ENCODE peak calls at places on chromosomes 13 and 19, in nine cellular contexts. E, Z, M, J, S, N, G, O and Y are unnamed samples.

GRCh38 chr13:112635323-112635722 is 47.4 kb upstream of the TUBGCP3 start:
- DNase-seq in N (no peak), O (no peak), E (no peak), Z (peak; percentile 40), M (no peak), G (no peak), S (no peak), J (no peak), Y (no peak)

GRCh38 chr13:40318366-40318765 is 348.1 kb downstream of the FOXO1 start:
- DNase-seq in J (peak; percentile 81), M (peak; percentile 78), N (peak; percentile 33), S (no peak), O (peak; percentile 55), G (peak; percentile 89), E (no peak), Z (no peak), Y (peak; percentile 26)

GRCh38 chr19:3801412-3802096 is 15.4 kb upstream of the MATK start:
- DNase-seq in S (no peak), M (peak; percentile 25), G (no peak), E (no peak), N (no peak), Z (peak; percentile 89), O (no peak), J (peak; percentile 50), Y (no peak)

GRCh38 chr13:24221007-24221406 is 60.5 kb downstream of the SPATA13 start:
- DNase-seq in S (no peak), M (peak; percentile 90), O (no peak), G (no peak), E (no peak), Z (no peak), N (no peak), J (no peak), Y (no peak)

GRCh38 chr13:19056984-19057490 is 124.6 kb downstream of the TUBA3C start:
- DNase-seq in E (no peak), O (no peak), Z (peak; percentile 64), J (no peak), G (peak; percentile 82), M (no peak), N (no peak), S (no peak), Y (no peak)

GRCh38 chr13:112634102-112634501 is 46.1 kb upstream of the TUBGCP3 start:
- DNase-seq in J (no peak), O (no peak), G (no peak), M (no peak), S (no peak), E (no peak), N (no peak), Z (peak; percentile 24), Y (no peak)

GRCh38 chr13:113083402-113084061 is 22.1 kb upstream of the F7 start:
- DNase-seq in Z (peak; percentile 48), O (no peak), S (no peak), M (no peak), N (no peak), J (peak; percentile 90), G (no peak), E (peak; percentile 30), Y (no peak)

GRCh38 chr13:30466841-30467252 is 1.1 kb upstream of the HMGB1 start:
- DNase-seq in S (no peak), E (no peak), M (no peak), O (no peak), Z (no peak), N (no peak), J (no peak), G (no peak), Y (no peak)

GRCh38 chr13:46314587-46314986 is 72.5 kb downstream of the RUBCNL start:
- DNase-seq in E (no peak), O (no peak), Z (no peak), G (no peak), S (no peak), M (no peak), J (no peak), N (no peak), Y (no peak)

GRCh38 chr13:78015782-78016181 is 97.2 kb upstream of the EDNRB start:
- DNase-seq in G (no peak), J (no peak), E (no peak), N (no peak), S (no peak), Z (no peak), M (no peak), O (no peak), Y (no peak)

GRCh38 chr19:1171755-1172352 is 2.2 kb downstream of the SBNO2 start:
- DNase-seq in G (no peak), S (peak; percentile 62), M (no peak), N (no peak), J (no peak), E (no peak), Z (peak; percentile 72), O (no peak), Y (no peak)

GRCh38 chr19:38949580-38950367 is 19.0 kb downstream of the MRPS12 start:
- DNase-seq in O (peak; percentile 87), M (peak; percentile 89), J (peak; percentile 92), S (peak; percentile 90), E (peak; percentile 57), N (peak; percentile 93), Z (peak; percentile 89), G (peak; percentile 95), Y (peak; percentile 78)

GRCh38 chr13:95552208-95552538 is 347 bp upstream of the CLDN10 start:
- DNase-seq in S (no peak), G (no peak), M (peak; percentile 48), E (no peak), O (no peak), Z (no peak), J (no peak), N (no peak), Y (no peak)

GRCh38 chr19:19459099-19459498 is 53.6 kb downstream of the GATAD2A start:
- DNase-seq in E (no peak), Z (no peak), G (no peak), N (no peak), S (no peak), O (no peak), J (no peak), M (no peak), Y (no peak)

DNA sequence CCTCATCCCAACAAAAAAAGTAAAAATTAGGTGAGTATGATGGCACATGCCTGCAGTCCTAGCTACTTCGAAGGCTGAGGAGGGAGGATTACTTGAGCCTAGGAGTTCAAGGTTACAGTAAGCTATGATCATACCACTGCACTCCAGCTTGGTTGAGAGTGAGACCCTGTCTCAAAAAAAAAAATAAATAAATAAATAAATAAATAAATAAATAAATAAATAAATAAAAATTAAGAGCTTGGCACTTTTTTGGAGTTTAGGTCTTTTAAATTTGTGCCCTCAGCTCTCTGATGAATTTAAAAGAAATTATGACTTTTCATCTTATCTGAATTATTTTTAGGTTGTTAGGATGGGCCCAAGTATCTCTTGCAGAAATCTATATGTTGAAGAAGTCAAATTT is 8.9 kb downstream of the ZNF420 start:
- DNase-seq in S (no peak), M (no peak), Z (no peak), O (no peak), J (no peak), E (no peak), G (no peak), N (no peak), Y (no peak)
- H3K9me3 ChIP-seq in S (peaks cover 35% of the 10 kb centered on the region), M (no peaks in the 10 kb centered on the region), Z (peaks cover 100% of the 10 kb centered on the region), O (peaks cover 2% of the 10 kb centered on the region), J (no peaks in the 10 kb centered on the region), E (peaks cover 93% of the 10 kb centered on the region), G (peaks cover 73% of the 10 kb centered on the region), N (peaks cover 32% of the 10 kb centered on the region), Y (peaks cover 38% of the 10 kb centered on the region)

GRCh38 chr13:26653842-26654241 is 96.4 kb downstream of the WASF3 start:
- DNase-seq in J (no peak), N (no peak), E (no peak), O (no peak), S (no peak), G (no peak), Z (no peak), M (no peak), Y (no peak)

GRCh38 chr13:26651234-26651633 is 93.8 kb downstream of the WASF3 start:
- DNase-seq in G (no peak), M (no peak), S (no peak), O (no peak), J (no peak), N (no peak), E (no peak), Z (no peak), Y (no peak)

GRCh38 chr13:26658491-26658890 is 101.0 kb downstream of the WASF3 start:
- DNase-seq in N (peak; percentile 30), O (no peak), J (no peak), S (no peak), E (no peak), M (no peak), G (no peak), Z (no peak), Y (no peak)

GRCh38 chr13:26656919-26657318 is 99.4 kb downstream of the WASF3 start:
- DNase-seq in E (no peak), O (no peak), Z (no peak), M (no peak), J (no peak), S (no peak), G (no peak), N (no peak), Y (no peak)

GRCh38 chr13:26653310-26653709 is 95.8 kb downstream of the WASF3 start:
- DNase-seq in Z (no peak), E (no peak), N (no peak), G (no peak), J (no peak), S (no peak), O (no peak), M (no peak), Y (no peak)
- H3K4me1 ChIP-seq in Z (no peaks in the 10 kb centered on the region), E (no peaks in the 10 kb centered on the region), N (peaks cover 2% of the 10 kb centered on the region), G (peaks cover 1% of the 10 kb centered on the region), J (no peaks in the 10 kb centered on the region), S (no peaks in the 10 kb centered on the region), O (no peaks in the 10 kb centered on the region), M (no peaks in the 10 kb centered on the region), Y (no peaks in the 10 kb centered on the region)

DNA sequence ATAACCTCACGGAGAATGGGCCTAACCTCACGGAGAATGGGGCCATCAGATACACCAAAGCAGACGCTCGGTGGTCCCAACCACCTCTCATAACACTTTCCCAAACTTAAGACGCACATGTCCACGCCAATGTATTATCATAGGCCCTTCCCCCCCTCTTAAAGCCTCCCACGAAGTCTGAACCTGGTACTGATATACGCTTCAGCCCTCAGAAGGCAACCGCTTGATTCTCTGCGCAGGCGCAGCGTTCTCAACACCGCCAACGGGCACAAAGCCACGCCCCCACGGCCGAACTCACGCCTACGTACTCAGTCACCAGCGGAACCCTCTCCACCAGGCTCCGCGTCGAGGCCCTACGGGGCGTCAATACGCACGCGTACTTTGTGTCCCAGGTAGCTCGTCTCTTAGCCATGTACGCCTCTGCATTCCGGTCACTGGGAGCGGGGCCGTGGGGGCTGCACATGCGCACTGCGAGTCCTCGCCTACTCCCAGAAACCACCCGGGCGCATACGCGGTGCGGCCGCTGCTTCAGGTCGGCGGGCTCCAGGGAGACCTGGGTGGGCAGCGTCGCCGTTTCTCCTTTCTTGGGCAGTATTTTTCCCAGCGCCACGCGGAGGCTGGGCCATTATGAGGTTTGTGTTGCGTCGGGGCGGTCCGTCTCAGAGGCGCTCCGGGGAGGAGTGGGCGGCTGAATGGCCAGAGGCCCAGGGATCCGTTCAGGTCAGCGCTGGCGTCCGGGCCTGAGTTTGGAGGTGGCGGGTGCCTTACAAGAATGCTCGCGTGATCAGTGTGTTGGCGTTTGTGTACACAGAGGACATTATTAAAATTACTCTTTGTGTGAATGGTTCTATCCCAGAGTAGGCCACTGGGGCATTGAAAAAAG is 25.3 kb downstream of the ZNF582 start:
- DNase-seq in J (peak; percentile 98), G (peak; percentile 97), E (peak; percentile 76), N (peak; percentile 95), O (peak; percentile 98), S (peak; percentile 95), Z (peak; percentile 95), M (peak; percentile 94), Y (peak; percentile 91)
- TF ChIP-seq POLR2A in J (no peak), G (peak; percentile 37), E (no peak), N (peak; percentile 31), O (peak; percentile 64), S (no peak), Z (peak; percentile 31), M (peak; percentile 30), Y (no peak)

GRCh38 chr19:53237114-53237777 is 17.4 kb downstream of the ZNF677 start:
- DNase-seq in Z (no peak), J (no peak), O (no peak), E (no peak), S (no peak), G (no peak), N (no peak), M (no peak), Y (no peak)
- H3K9me3 ChIP-seq in Z (peaks cover 100% of the 10 kb centered on the region), J (peaks cover 3% of the 10 kb centered on the region), O (peaks cover 14% of the 10 kb centered on the region), E (peaks cover 95% of the 10 kb centered on the region), S (peaks cover 84% of the 10 kb centered on the region), G (peaks cover 100% of the 10 kb centered on the region), N (peaks cover 52% of the 10 kb centered on the region), M (no peaks in the 10 kb centered on the region), Y (peaks cover 4% of the 10 kb centered on the region)